ENCODE peak calls at places on chromosome 20, in five cellular contexts. D is fibroblast of lung, L is transverse colon, P is pancreas, V is mesothelial cell of epicardium. K is an unnamed sample.

GRCh38 chr20:60009318-60009717 is 51.1 kb downstream of the CDH26 start:
- DNase-seq in D (no peak), L (no peak), P (no peak), V (no peak), K (no peak)

GRCh38 chr20:53037621-53038020 is 65.5 kb downstream of the TSHZ2 start:
- DNase-seq in D (no peak), L (no peak), P (no peak), V (no peak), K (no peak)

GRCh38 chr20:9025643-9026042 is 43.2 kb upstream of the PLCB4 start:
- DNase-seq in D (peak), L (no peak), P (no peak), V (no peak), K (peak)

GRCh38 chr20:49282584-49283171 is 4.8 kb upstream of the ZNFX1 start:
- DNase-seq in D (no peak), L (no peak), P (no peak), V (no peak), K (no peak)

GRCh38 chr20:36093025-36093803 is 61.3 kb upstream of the EPB41L1 start:
- DNase-seq in D (peak), L (peak), P (peak), V (no peak), K (no peak)

GRCh38 chr20:2086980-2087377 is 14.6 kb upstream of the STK35 start:
- DNase-seq in D (no peak), L (no peak), P (no peak), V (no peak), K (no peak)

GRCh38 chr20:41223112-41223511 is 85.8 kb downstream of the PLCG1 start:
- DNase-seq in D (no peak), L (no peak), P (no peak), V (no peak), K (no peak)

GRCh38 chr20:30168025-30168799 is 1089.3 kb upstream of the DEFB115 start:
- DNase-seq in D (no peak), L (no peak), P (no peak), V (no peak), K (peak)

GRCh38 chr20:49303211-49303610 is 25.4 kb upstream of the ZNFX1 start:
- DNase-seq in D (no peak), L (no peak), P (no peak), V (no peak), K (peak)

GRCh38 chr20:35451295-35451694 is 4.1 kb upstream of the CEP250 start:
- DNase-seq in D (no peak), L (no peak), P (no peak), V (no peak), K (no peak)

GRCh38 chr20:10861619-10862018 is 187.8 kb upstream of the JAG1 start:
- DNase-seq in D (no peak), L (peak), P (peak), V (peak), K (no peak)

GRCh38 chr20:54657268-54657826 is 182.0 kb downstream of the DOK5 start:
- DNase-seq in D (peak), L (no peak), P (no peak), V (no peak), K (no peak)
- TF ChIP-seq CTCF in D (no peak), L (no peak), P (no peak), V (no peak), K (no peak)

GRCh38 chr20:22438926-22439325 is 145.4 kb downstream of the FOXA2 start:
- DNase-seq in D (no peak), L (no peak), P (no peak), V (no peak), K (no peak)
- TF ChIP-seq CTCF in D (no peak), L (no peak), P (no peak), V (no peak), K (peak)

GRCh38 chr20:62557425-62557824 is 81.6 kb upstream of the GATA5 start:
- DNase-seq in D (no peak), L (no peak), P (no peak), V (no peak), K (no peak)

GRCh38 chr20:62558779-62559178 is 83.0 kb upstream of the GATA5 start:
- DNase-seq in D (no peak), L (no peak), P (no peak), V (no peak), K (no peak)

GRCh38 chr20:62560162-62560561 is 82.1 kb upstream of the SLCO4A1 start:
- DNase-seq in D (no peak), L (no peak), P (no peak), V (no peak), K (no peak)

GRCh38 chr20:62555642-62556420 is 80.0 kb upstream of the GATA5 start:
- DNase-seq in D (no peak), L (no peak), P (no peak), V (no peak), K (no peak)

GRCh38 chr20:62557999-62558408 is 82.2 kb upstream of the GATA5 start:
- DNase-seq in D (no peak), L (no peak), P (no peak), V (no peak), K (no peak)
- TF ChIP-seq CTCF in D (no peak), L (no peak), P (no peak), V (no peak), K (no peak)

DNA sequence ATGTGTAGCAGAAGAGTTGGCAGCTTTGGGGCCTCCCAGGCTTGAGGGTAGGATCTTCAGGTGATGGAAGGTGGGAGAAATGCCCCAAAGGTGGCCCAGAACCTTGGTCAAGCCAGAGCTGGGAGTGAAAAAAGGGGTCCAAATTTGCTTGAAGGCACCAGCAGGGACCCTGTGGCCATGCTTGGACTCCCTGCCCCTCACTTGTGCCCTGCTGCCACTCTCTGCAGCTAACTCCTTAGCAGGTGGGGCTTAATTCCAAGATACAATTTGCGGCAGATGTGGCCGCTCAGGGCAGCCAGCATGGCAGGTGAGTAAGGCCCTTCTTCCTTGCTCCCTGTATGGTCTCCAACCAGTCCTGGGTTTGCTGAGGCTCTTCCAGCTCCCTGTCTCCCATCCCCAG is 285.0 kb upstream of the RNF24 start:
- DNase-seq in D (no peak), L (no peak), P (no peak), V (no peak), K (no peak)
- TF ChIP-seq CTCF in D (no peak), L (no peak), P (no peak), V (no peak), K (no peak)

GRCh38 chr20:33838035-33838864 is 27.1 kb downstream of the CHMP4B start:
- DNase-seq in D (no peak), L (peak), P (no peak), V (no peak), K (no peak)
- TF ChIP-seq CTCF in D (no peak), L (no peak), P (no peak), V (no peak), K (no peak)

GRCh38 chr20:16902657-16903056 is 154.5 kb downstream of the OTOR start:
- DNase-seq in D (no peak), L (no peak), P (no peak), V (no peak), K (no peak)

GRCh38 chr20:16904751-16905150 is 156.6 kb downstream of the OTOR start:
- DNase-seq in D (no peak), L (no peak), P (no peak), V (no peak), K (no peak)
- TF ChIP-seq CTCF in D (no peak), L (no peak), P (no peak), V (no peak), K (no peak)

GRCh38 chr20:44111712-44112335 is 75.2 kb downstream of the JPH2 start:
- DNase-seq in D (peak), L (peak), P (no peak), V (peak), K (peak)

GRCh38 chr20:44112889-44113641 is 73.9 kb downstream of the JPH2 start:
- DNase-seq in D (no peak), L (no peak), P (no peak), V (no peak), K (no peak)

GRCh38 chr20:44110816-44111568 is 76.0 kb downstream of the JPH2 start:
- DNase-seq in D (no peak), L (no peak), P (no peak), V (no peak), K (no peak)

GRCh38 chr20:44112456-44112855 is 74.5 kb downstream of the JPH2 start:
- DNase-seq in D (no peak), L (no peak), P (no peak), V (no peak), K (no peak)

DNA sequence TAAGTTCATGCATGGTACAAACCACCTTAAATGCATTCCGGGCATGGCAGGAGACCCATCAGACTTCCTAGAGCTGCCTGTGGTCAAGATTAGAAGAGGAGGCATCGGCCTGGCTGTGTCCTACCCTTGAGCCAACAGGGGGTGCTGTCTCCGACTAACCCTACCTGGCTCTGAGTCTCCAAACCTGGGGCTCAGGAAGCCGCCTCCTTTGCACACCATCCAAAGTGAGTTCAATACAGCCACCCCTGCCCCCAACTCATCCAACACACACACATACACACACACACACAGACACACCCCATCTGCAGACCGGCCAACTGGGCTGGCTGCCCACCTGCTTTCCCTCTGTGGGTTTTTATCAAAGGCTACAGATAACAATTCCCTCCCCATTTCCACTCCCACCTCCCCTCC is 77.0 kb downstream of the JPH2 start:
- DNase-seq in D (no peak), L (no peak), P (no peak), V (no peak), K (no peak)
- TF ChIP-seq CTCF in D (no peak), L (no peak), P (no peak), V (peak), K (no peak)

GRCh38 chr20:34082232-34082887 is 29.7 kb downstream of the EIF2S2 start:
- DNase-seq in D (no peak), L (no peak), P (no peak), V (no peak), K (no peak)

GRCh38 chr20:34083781-34084180 is 28.3 kb downstream of the EIF2S2 start:
- DNase-seq in D (no peak), L (no peak), P (no peak), V (no peak), K (no peak)

GRCh38 chr20:34085544-34086040 is 26.5 kb downstream of the EIF2S2 start:
- DNase-seq in D (no peak), L (no peak), P (no peak), V (no peak), K (no peak)

GRCh38 chr20:34084227-34084923 is 27.7 kb downstream of the EIF2S2 start:
- DNase-seq in D (no peak), L (no peak), P (no peak), V (no peak), K (no peak)

DNA sequence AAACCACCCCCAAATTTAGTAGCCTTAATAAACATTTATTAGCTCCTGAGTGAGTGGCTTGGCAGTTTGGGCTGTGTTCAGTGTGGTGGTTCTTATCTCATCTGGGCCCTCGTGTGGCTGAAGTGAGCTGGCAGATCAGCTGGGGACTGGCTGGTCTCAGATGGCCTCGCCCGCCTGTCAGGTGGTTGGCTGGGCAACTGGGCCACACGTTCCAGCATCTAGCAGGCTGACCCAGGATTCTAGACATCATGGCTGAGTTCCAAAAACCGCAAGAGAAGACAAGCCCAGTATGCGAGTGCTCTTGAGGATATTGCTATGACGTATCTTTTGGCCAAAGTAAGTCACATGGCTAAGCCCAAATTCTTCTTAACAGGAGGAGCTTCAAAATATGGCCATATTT is 28.9 kb downstream of the EIF2S2 start:
- DNase-seq in D (peak), L (peak), P (peak), V (no peak), K (peak)
- TF ChIP-seq CTCF in D (no peak), L (no peak), P (no peak), V (no peak), K (peak)

K was measured in fibroblast of villous mesenchyme.